ENCODE peak calls at places on chromosomes 2 and 18, in eight cellular contexts. B is tibial artery, G is heart left ventricle, A is HepG2, N is PC-9, K is adrenal gland, W is IMR-90, V is GM12865. E is an unnamed sample.

GRCh38 chr18:75896865-75897264 is 469.4 kb upstream of the SMIM21 start:
- DNase-seq in B (no peak), G (no peak), A (peak; percentile 8), N (no peak), K (no peak), W (no peak), V (no peak), E (no peak)

GRCh38 chr2:28394331-28394877 is 1.7 kb downstream of the FOSL2 start:
- DNase-seq in B (peak; percentile 64), G (peak; percentile 65), A (no peak), N (peak; percentile 64), K (peak; percentile 81), W (peak; percentile 71), V (no peak), E (peak; percentile 60)

GRCh38 chr2:128311216-128311754 is 7.4 kb downstream of the HS6ST1 start:
- DNase-seq in B (no peak), G (no peak), A (no peak), N (no peak), K (no peak), W (no peak), V (no peak), E (peak; percentile 9)

GRCh38 chr2:317501-318424 is 29.9 kb upstream of the ALKAL2 start:
- DNase-seq in B (no peak), G (no peak), A (no peak), N (no peak), K (no peak), W (peak; percentile 10), V (peak; percentile 31), E (peak; percentile 28)

GRCh38 chr2:144824611-144825010 is 304.7 kb upstream of the ZEB2 start:
- DNase-seq in B (no peak), G (no peak), A (no peak), N (no peak), K (no peak), W (no peak), V (no peak), E (no peak)

GRCh38 chr2:69032336-69032735 is 19.4 kb downstream of the ANTXR1 start:
- DNase-seq in B (no peak), G (no peak), A (no peak), N (no peak), K (no peak), W (peak; percentile 36), V (no peak), E (no peak)

GRCh38 chr2:101241158-101241557 is 11.5 kb upstream of the CNOT11 start:
- DNase-seq in B (no peak), G (no peak), A (no peak), N (no peak), K (no peak), W (no peak), V (no peak), E (no peak)

GRCh38 chr2:12778369-12778768 is 61.6 kb downstream of the TRIB2 start:
- DNase-seq in B (no peak), G (no peak), A (peak; percentile 75), N (no peak), K (no peak), W (no peak), V (no peak), E (no peak)

GRCh38 chr2:172434821-172435607 is 7.6 kb downstream of the ITGA6 start:
- DNase-seq in B (no peak), G (no peak), A (no peak), N (peak; percentile 64), K (no peak), W (peak; percentile 18), V (peak; percentile 19), E (no peak)

GRCh38 chr18:8288447-8289213 is 320.6 kb upstream of the RAB12 start:
- DNase-seq in B (no peak), G (peak; percentile 22), A (no peak), N (no peak), K (peak; percentile 81), W (no peak), V (no peak), E (no peak)

GRCh38 chr2:180520206-180520605 is 460.2 kb upstream of the UBE2E3 start:
- DNase-seq in B (no peak), G (no peak), A (no peak), N (no peak), K (no peak), W (peak; percentile 18), V (no peak), E (no peak)

GRCh38 chr2:122451040-122451439 is 695.6 kb downstream of the TSN start:
- DNase-seq in B (no peak), G (no peak), A (peak; percentile 47), N (no peak), K (no peak), W (peak; percentile 21), V (peak; percentile 48), E (no peak)
- TF ChIP-seq CTCF in B (peak; percentile 14), G (peak; percentile 34), A (peak; percentile 88), N (peak; percentile 83), K (peak; percentile 36), W (peak; percentile 62), V (peak; percentile 60), E (no peak)

GRCh38 chr2:27323592-27324285 is 842 bp upstream of the MPV17 start:
- DNase-seq in B (no peak), G (no peak), A (no peak), N (no peak), K (no peak), W (no peak), V (no peak), E (no peak)

GRCh38 chr2:27322301-27322765 is 564 bp downstream of the MPV17 start:
- DNase-seq in B (no peak), G (peak; percentile 25), A (no peak), N (no peak), K (peak; percentile 69), W (peak; percentile 8), V (peak; percentile 52), E (peak; percentile 29)

GRCh38 chr2:27324720-27325119 is 1.8 kb upstream of the MPV17 start:
- DNase-seq in B (no peak), G (no peak), A (no peak), N (no peak), K (no peak), W (no peak), V (no peak), E (no peak)

GRCh38 chr2:27322766-27323591 is at the start of gene MPV17:
- DNase-seq in B (peak; percentile 89), G (peak; percentile 93), A (peak; percentile 96), N (peak; percentile 93), K (peak; percentile 97), W (peak; percentile 91), V (peak; percentile 95), E (peak; percentile 79)

GRCh38 chr2:27320958-27321543 is 1.8 kb downstream of the MPV17 start:
- DNase-seq in B (peak; percentile 46), G (peak; percentile 68), A (peak; percentile 99), N (peak; percentile 98), K (peak; percentile 98), W (peak; percentile 99), V (no peak), E (no peak)
- TF ChIP-seq CTCF in B (no peak), G (no peak), A (peak; percentile 94), N (peak; percentile 67), K (peak; percentile 68), W (peak; percentile 81), V (no peak), E (no peak)

DNA sequence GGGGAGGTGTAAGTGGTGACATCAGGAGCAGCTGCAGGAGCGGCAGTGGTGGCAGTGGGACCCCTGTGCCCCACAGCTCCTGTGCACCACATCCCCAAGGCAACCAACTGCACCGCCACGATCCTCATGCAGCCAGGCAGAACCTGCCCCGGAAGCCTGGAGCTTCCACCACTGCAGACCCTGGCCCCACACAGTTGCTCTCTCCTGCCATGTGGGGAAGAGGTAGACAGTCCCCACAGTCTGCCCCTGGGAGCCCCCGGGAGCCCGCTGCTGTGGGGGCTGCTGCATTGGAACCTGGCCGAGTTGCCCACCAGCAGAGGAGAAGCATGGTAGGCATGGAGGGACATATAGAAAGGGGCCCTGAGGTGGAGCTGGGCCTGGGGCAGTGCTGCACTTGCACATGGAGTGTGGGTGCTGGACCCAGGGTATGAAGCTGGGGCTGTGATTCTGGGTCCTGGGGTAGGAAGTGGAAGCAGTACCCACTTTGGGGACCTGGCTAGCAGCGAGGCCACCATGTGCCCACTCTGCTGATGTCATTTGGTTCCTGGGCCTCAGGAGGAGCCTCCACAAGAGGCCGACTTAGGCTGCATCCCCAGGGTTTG is 623.3 kb upstream of the LRRTM4 start:
- DNase-seq in B (no peak), G (no peak), A (no peak), N (no peak), K (no peak), W (no peak), V (no peak), E (no peak)
- TF ChIP-seq CTCF in B (no peak), G (no peak), A (no peak), N (no peak), K (no peak), W (no peak), V (no peak), E (no peak)

DNA sequence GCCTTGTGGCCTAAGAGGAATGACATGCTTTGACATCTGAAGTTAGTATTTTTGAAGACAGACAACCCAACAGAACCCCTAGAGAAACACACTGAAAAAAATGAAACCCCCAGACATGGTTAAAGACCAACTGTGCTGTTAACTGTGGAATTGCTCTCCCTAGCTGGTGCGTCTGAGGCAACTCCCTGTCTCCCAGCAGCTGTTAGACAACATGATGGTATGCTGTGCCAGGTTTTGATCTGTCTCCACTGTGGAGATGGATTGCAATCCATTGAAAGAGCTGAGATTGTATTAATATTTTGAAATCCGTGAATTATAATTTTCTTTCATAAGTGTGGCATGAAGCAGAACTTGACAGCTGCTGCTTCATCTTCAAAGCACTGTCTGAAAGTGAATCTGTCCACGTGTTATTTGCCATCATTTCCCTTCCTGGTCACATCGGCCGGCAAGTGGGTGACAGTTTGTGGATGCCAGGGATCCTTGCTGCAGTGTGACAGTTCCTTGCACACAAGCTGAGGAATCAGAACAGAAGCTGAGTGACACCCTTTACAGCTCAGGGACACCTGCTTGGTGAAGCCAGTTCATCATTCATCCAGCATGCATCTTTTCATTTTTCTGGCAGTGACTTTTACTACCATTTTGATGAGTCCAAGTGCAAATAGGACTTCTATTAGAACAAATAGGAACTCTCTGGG is 58.2 kb upstream of the ACSL3 start:
- DNase-seq in B (no peak), G (no peak), A (no peak), N (no peak), K (no peak), W (no peak), V (no peak), E (no peak)
- TF ChIP-seq CTCF in B (no peak), G (no peak), A (no peak), N (no peak), K (no peak), W (no peak), V (no peak), E (no peak)

GRCh38 chr2:6283259-6283658 is 582.4 kb downstream of the CMPK2 start:
- DNase-seq in B (no peak), G (no peak), A (no peak), N (no peak), K (no peak), W (no peak), V (no peak), E (no peak)
- TF ChIP-seq CTCF in B (no peak), G (no peak), A (no peak), N (no peak), K (no peak), W (no peak), V (no peak), E (no peak)

GRCh38 chr2:74742486-74742885 is 88.4 kb downstream of the SEMA4F start:
- DNase-seq in B (no peak), G (no peak), A (no peak), N (no peak), K (no peak), W (no peak), V (no peak), E (no peak)
- TF ChIP-seq CTCF in B (no peak), G (no peak), A (no peak), N (no peak), K (no peak), W (no peak), V (no peak), E (no peak)